ENCODE peak calls at places on chromosomes 4 and X, in seven cellular contexts. C, U, V, Y, I, W and D are unnamed samples.

GRCh38 chr4:88779431-88779830 is 81.8 kb upstream of the NAP1L5 start:
- DNase-seq in C (no peak), U (no peak), V (no peak), Y (peak), I (no peak), W (peak), D (no peak)

GRCh38 chrX:94645727-94646126 is 971.7 kb downstream of the FAM133A start:
- DNase-seq in C (no peak), U (no peak), V (no peak), Y (no peak), I (no peak), W (no peak), D (no peak)

GRCh38 chr4:60657802-60658201 is 542.3 kb upstream of the ADGRL3 start:
- DNase-seq in C (no peak), U (no peak), V (no peak), Y (peak), I (no peak), W (no peak), D (no peak)

GRCh38 chr4:174396599-174396998 is 112.9 kb downstream of the CEP44 start:
- DNase-seq in C (no peak), U (no peak), V (no peak), Y (no peak), I (no peak), W (no peak), D (no peak)

GRCh38 chr4:98314791-98315565 is 53.8 kb downstream of the RAP1GDS1 start:
- DNase-seq in C (no peak), U (no peak), V (no peak), Y (no peak), I (no peak), W (no peak), D (no peak)

GRCh38 chr4:98126141-98126540 is 17.1 kb downstream of the STPG2 start:
- DNase-seq in C (no peak), U (no peak), V (no peak), Y (no peak), I (no peak), W (no peak), D (no peak)

GRCh38 chrX:78024349-78025108 is 55.1 kb upstream of the PGAM4 start:
- DNase-seq in C (peak), U (no peak), V (no peak), Y (peak), I (no peak), W (peak), D (no peak)

GRCh38 chrX:75229774-75230173 is 44.1 kb upstream of the UPRT start:
- DNase-seq in C (no peak), U (no peak), V (no peak), Y (no peak), I (no peak), W (no peak), D (no peak)

GRCh38 chr4:186351672-186352194 is 85.7 kb downstream of the F11 start:
- DNase-seq in C (no peak), U (no peak), V (no peak), Y (no peak), I (no peak), W (no peak), D (no peak)

GRCh38 chr4:42412251-42412650 is 15.0 kb downstream of the SHISA3 start:
- DNase-seq in C (no peak), U (peak), V (no peak), Y (peak), I (no peak), W (peak), D (no peak)

GRCh38 chr4:112813790-112814189 is 176.8 kb downstream of the LARP7 start:
- DNase-seq in C (no peak), U (peak), V (no peak), Y (peak), I (no peak), W (no peak), D (no peak)

GRCh38 chrX:153816821-153817220 is 13.5 kb downstream of the PDZD4 start:
- DNase-seq in C (no peak), U (no peak), V (no peak), Y (peak), I (no peak), W (no peak), D (no peak)

GRCh38 chrX:34426334-34426733 is 230.8 kb downstream of the TMEM47 start:
- DNase-seq in C (no peak), U (no peak), V (no peak), Y (peak), I (no peak), W (peak), D (no peak)

GRCh38 chrX:56397636-56398035 is 165.5 kb downstream of the KLF8 start:
- DNase-seq in C (no peak), U (no peak), V (no peak), Y (no peak), I (no peak), W (no peak), D (no peak)

GRCh38 chr4:17010426-17011087 is 112.1 kb upstream of the LDB2 start:
- DNase-seq in C (no peak), U (no peak), V (no peak), Y (no peak), I (no peak), W (no peak), D (no peak)

GRCh38 chr4:10942166-10942565 is 257.6 kb upstream of the CLNK start:
- DNase-seq in C (no peak), U (no peak), V (no peak), Y (peak), I (no peak), W (no peak), D (no peak)

GRCh38 chr4:106369456-106370060 is 980 bp upstream of the GIMD1 start:
- DNase-seq in C (peak), U (peak), V (no peak), Y (peak), I (no peak), W (peak), D (peak)

GRCh38 chr4:3047464-3048286 is 26.7 kb downstream of the HTT-AS start:
- DNase-seq in C (peak), U (no peak), V (no peak), Y (peak), I (peak), W (peak), D (peak)

GRCh38 chrX:314781-315595 is 3.6 kb downstream of the GTPBP6 start:
- DNase-seq in C (no peak), U (no peak), V (peak), Y (no peak), I (no peak), W (no peak), D (no peak)

GRCh38 chr4:177937051-177937450 is 494.8 kb upstream of the AGA start:
- DNase-seq in C (no peak), U (no peak), V (no peak), Y (no peak), I (no peak), W (no peak), D (no peak)

GRCh38 chr4:7938513-7939376 is 916 bp downstream of the AFAP1 start:
- DNase-seq in C (no peak), U (no peak), V (no peak), Y (peak), I (peak), W (no peak), D (peak)

GRCh38 chr4:2662598-2662997 is 93.5 kb downstream of the TNIP2 start:
- DNase-seq in C (no peak), U (peak), V (no peak), Y (peak), I (no peak), W (peak), D (no peak)

GRCh38 chr4:8281519-8282133 is 12.1 kb downstream of the HTRA3 start:
- DNase-seq in C (peak), U (peak), V (peak), Y (peak), I (peak), W (no peak), D (peak)

GRCh38 chr4:55216871-55217635 is 91.7 kb upstream of the KDR start:
- DNase-seq in C (no peak), U (no peak), V (no peak), Y (no peak), I (no peak), W (peak), D (no peak)

GRCh38 chrX:119495734-119496520 is 27.7 kb downstream of the SLC25A5 start:
- DNase-seq in C (no peak), U (no peak), V (peak), Y (no peak), I (no peak), W (no peak), D (no peak)

GRCh38 chr4:151862766-151863165 is 102.0 kb upstream of the GATB start:
- DNase-seq in C (no peak), U (no peak), V (no peak), Y (no peak), I (no peak), W (peak), D (no peak)

GRCh38 chrX:37380920-37381319 is 31.8 kb downstream of the PRRG1 start:
- DNase-seq in C (peak), U (peak), V (no peak), Y (peak), I (no peak), W (peak), D (no peak)

GRCh38 chr4:161926033-161926828 is 237.6 kb downstream of the FSTL5 start:
- DNase-seq in C (no peak), U (no peak), V (no peak), Y (peak), I (no peak), W (no peak), D (no peak)

GRCh38 chrX:14554132-14554715 is 24.9 kb downstream of the GLRA2 start:
- DNase-seq in C (no peak), U (no peak), V (no peak), Y (no peak), I (peak), W (no peak), D (peak)

GRCh38 chrX:11929476-11929875 is 171.4 kb downstream of the MSL3 start:
- DNase-seq in C (no peak), U (no peak), V (no peak), Y (no peak), I (no peak), W (peak), D (no peak)

GRCh38 chrX:8841911-8842310 is 40.7 kb upstream of the FAM9A start:
- DNase-seq in C (no peak), U (no peak), V (no peak), Y (no peak), I (no peak), W (no peak), D (no peak)

GRCh38 chrX:111854778-111855490 is 21.0 kb upstream of the TRPC5OS start:
- DNase-seq in C (no peak), U (no peak), V (no peak), Y (no peak), I (no peak), W (no peak), D (no peak)

GRCh38 chr4:80219301-80220025 is 22.2 kb downstream of the PRDM8 start:
- DNase-seq in C (no peak), U (no peak), V (no peak), Y (peak), I (no peak), W (peak), D (no peak)

GRCh38 chr4:112509243-112510190 is 6.5 kb downstream of the NEUROG2 start:
- DNase-seq in C (no peak), U (no peak), V (no peak), Y (no peak), I (no peak), W (peak), D (no peak)

GRCh38 chr4:75527482-75527881 is 13.2 kb downstream of the THAP6 start:
- DNase-seq in C (no peak), U (no peak), V (no peak), Y (no peak), I (no peak), W (no peak), D (no peak)

GRCh38 chr4:134999169-134999568 is 797.6 kb upstream of the PABPC4L start:
- DNase-seq in C (no peak), U (no peak), V (no peak), Y (no peak), I (no peak), W (no peak), D (no peak)

GRCh38 chr4:23952258-23952657 is 62.4 kb upstream of the PPARGC1A start:
- DNase-seq in C (no peak), U (no peak), V (no peak), Y (no peak), I (no peak), W (no peak), D (no peak)

GRCh38 chrX:31237189-31237588 is 165.3 kb upstream of the FTHL17 start:
- DNase-seq in C (no peak), U (no peak), V (no peak), Y (no peak), I (no peak), W (no peak), D (no peak)

GRCh38 chr4:119031218-119031617 is 104.4 kb upstream of the MYOZ2 start:
- DNase-seq in C (no peak), U (no peak), V (no peak), Y (no peak), I (no peak), W (no peak), D (no peak)

GRCh38 chr4:119037709-119038463 is 97.7 kb upstream of the MYOZ2 start:
- DNase-seq in C (no peak), U (no peak), V (no peak), Y (peak), I (no peak), W (no peak), D (no peak)

GRCh38 chr4:119035941-119036737 is 99.5 kb upstream of the MYOZ2 start:
- DNase-seq in C (no peak), U (no peak), V (no peak), Y (no peak), I (no peak), W (peak), D (no peak)

GRCh38 chr4:119032921-119033685 is 102.5 kb upstream of the MYOZ2 start:
- DNase-seq in C (no peak), U (no peak), V (no peak), Y (no peak), I (no peak), W (no peak), D (no peak)

DNA sequence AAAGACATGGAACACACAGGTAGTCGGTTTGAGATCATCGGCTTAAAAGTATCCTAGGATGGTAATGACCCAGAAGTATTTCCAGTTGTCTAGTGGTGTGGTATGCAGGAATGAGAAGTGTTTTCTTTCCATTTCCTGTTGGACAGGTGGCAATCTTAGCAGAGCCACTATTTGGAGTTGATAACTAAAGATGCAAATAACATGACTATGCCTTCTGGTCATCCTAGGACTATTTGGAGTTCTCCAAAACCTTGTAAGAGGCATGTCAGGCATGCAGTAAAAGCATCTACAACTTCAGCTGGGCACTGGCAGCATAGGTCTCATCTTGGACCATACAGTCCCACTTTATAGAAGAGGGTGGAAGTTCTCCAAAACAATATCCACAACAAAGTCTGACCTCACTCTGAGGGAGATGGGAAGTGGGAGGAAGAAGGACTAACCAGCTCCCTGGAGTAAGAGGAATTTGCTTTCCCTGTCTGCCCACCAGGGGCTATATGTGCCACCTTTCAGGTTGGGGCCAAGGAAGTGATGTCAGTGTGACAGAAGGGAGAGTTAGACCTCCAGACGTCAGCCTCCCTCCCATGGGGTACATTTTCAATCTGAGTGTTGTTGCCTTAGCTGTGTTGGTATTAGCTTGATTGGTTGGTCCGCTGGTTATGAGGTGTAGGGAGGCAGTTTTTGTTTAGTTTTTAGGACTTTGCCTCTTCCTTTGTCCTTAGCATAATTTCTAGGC is 101.2 kb upstream of the MYOZ2 start:
- DNase-seq in C (no peak), U (no peak), V (no peak), Y (no peak), I (no peak), W (no peak), D (no peak)
- TF ChIP-seq CTCF in C (no peak), U (no peak), V (no peak), Y (no peak), I (no peak), W (no peak), D (no peak)

GRCh38 chrX:69083361-69083760 is 81.9 kb downstream of the PJA1 start:
- DNase-seq in C (no peak), U (no peak), V (no peak), Y (no peak), I (no peak), W (no peak), D (no peak)
- H3K4me3 ChIP-seq in C (no peak), U (no peak), V (no peak), Y (no peak), I (no peak), W (no peak), D (no peak)

DNA sequence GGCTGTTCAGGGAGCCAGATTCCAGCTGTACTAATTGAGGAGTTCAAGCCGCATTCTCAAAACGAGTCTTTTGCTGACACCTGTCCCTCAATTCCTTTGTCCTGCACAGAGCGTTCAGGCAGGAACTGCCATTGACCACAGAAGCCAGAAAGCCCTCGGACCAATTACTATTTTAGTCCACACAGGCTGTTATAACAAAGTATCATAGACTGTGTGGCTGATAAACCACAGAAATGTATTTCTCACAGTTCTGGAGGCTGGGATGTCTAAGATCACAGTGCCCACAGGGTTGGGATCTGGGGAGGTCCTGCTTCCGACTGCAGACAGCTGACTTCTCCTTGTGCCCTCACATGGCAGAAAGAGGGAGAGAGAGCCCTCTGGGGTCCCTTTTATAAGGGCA is 119.8 kb upstream of the ATP6AP2 start:
- DNase-seq in C (no peak), U (no peak), V (no peak), Y (no peak), I (no peak), W (no peak), D (no peak)
- TF ChIP-seq CTCF in C (no peak), U (no peak), V (no peak), Y (no peak), I (no peak), W (no peak), D (no peak)

GRCh38 chrX:96685205-96686099 is 810 bp downstream of the DIAPH2 start:
- DNase-seq in C (peak), U (no peak), V (peak), Y (peak), I (peak), W (peak), D (peak)
- H3K4me3 ChIP-seq in C (peak), U (peak), V (peak), Y (peak), I (peak), W (peak), D (peak)

DNA sequence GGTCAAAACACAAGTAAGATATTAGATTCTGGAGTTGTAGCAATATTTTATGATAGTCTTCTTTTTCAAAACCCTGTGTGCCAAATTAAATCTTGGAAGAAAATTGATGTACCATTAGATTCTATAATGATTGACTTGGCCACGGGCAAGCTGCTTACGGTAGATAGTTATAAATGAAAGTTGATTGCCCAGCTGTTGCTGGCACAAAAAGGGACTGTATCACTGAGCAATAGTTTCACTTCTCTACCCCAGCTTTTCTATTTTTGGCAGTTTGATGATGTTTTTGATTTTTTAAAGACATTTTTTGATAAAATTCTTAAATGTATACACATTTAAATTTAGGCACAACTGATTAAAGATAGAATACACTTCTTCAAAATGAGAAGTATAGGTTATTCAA is 333.3 kb downstream of the TRAM1L1 start:
- DNase-seq in C (no peak), U (no peak), V (no peak), Y (no peak), I (no peak), W (no peak), D (no peak)
- TF ChIP-seq CTCF in C (no peak), U (no peak), V (no peak), Y (no peak), I (no peak), W (no peak), D (no peak)

GRCh38 chr4:165606465-165607205 is 227.8 kb downstream of the CPE start:
- DNase-seq in C (no peak), U (no peak), V (no peak), Y (no peak), I (no peak), W (no peak), D (no peak)

GRCh38 chr4:165600959-165601674 is 222.3 kb downstream of the CPE start:
- DNase-seq in C (no peak), U (no peak), V (no peak), Y (no peak), I (no peak), W (no peak), D (no peak)

GRCh38 chr4:165604181-165604580 is 225.4 kb downstream of the CPE start:
- DNase-seq in C (no peak), U (no peak), V (no peak), Y (no peak), I (no peak), W (no peak), D (no peak)

GRCh38 chr4:165609653-165610052 is 230.8 kb downstream of the CPE start:
- DNase-seq in C (no peak), U (no peak), V (no peak), Y (no peak), I (no peak), W (no peak), D (no peak)

GRCh38 chr4:165605811-165606210 is 227.0 kb downstream of the CPE start:
- DNase-seq in C (no peak), U (no peak), V (no peak), Y (no peak), I (no peak), W (no peak), D (no peak)
- H3K4me3 ChIP-seq in C (no peak), U (no peak), V (no peak), Y (no peak), I (no peak), W (no peak), D (no peak)